ENCODE peak calls at places on chromosomes 12 and 14, in four cellular contexts. X is OCI-LY7, B is coronary artery, A is fibroblast of the aortic adventitia. Z is an unnamed sample.

GRCh38 chr12:69838086-69838440 is 13.0 kb downstream of the MYRFL start:
- DNase-seq in X (no peak), B (no peak), A (no peak), Z (no peak)

GRCh38 chr12:44015333-44015941 is 179.6 kb downstream of the TMEM117 start:
- DNase-seq in B (no peak), X (peak; percentile 61), A (peak; percentile 81), Z (peak; percentile 21)

GRCh38 chr14:75271514-75271913 is 7.1 kb upstream of the FOS start:
- DNase-seq in X (no peak), B (no peak), A (no peak), Z (no peak)

GRCh38 chr14:67420102-67420739 is 8.3 kb upstream of the PLEK2 start:
- DNase-seq in A (no peak), B (no peak), X (peak; percentile 67), Z (no peak)

GRCh38 chr12:49562831-49563230 is 5.1 kb downstream of the MCRS1 start:
- DNase-seq in X (no peak), A (no peak), B (no peak), Z (no peak)

GRCh38 chr12:89350661-89351488 is 1.4 kb downstream of the DUSP6 start:
- DNase-seq in B (peak; percentile 75), A (peak; percentile 38), X (no peak), Z (no peak)

GRCh38 chr14:98234208-98234607 is 1037.8 kb downstream of the BCL11B start:
- DNase-seq in X (no peak), B (no peak), A (no peak), Z (no peak)

GRCh38 chr14:29710015-29710414 is 217.6 kb downstream of the PRKD1 start:
- DNase-seq in X (no peak), B (no peak), A (peak; percentile 33), Z (no peak)

GRCh38 chr14:96752594-96752993 is 44.6 kb upstream of the VRK1 start:
- DNase-seq in A (no peak), X (no peak), B (peak; percentile 38), Z (no peak)

GRCh38 chr12:28512876-28513275 is 322.6 kb downstream of the CCDC91 start:
- DNase-seq in X (no peak), B (no peak), A (no peak), Z (no peak)

GRCh38 chr14:103524002-103524785 is 1.6 kb upstream of the CKB start:
- DNase-seq in B (peak; percentile 68), A (no peak), X (no peak), Z (no peak)

GRCh38 chr12:85089792-85090191 is 53.6 kb downstream of the LRRIQ1 start:
- DNase-seq in B (no peak), A (no peak), X (no peak), Z (no peak)

GRCh38 chr12:1518763-1519516 is 75.4 kb downstream of the FBXL14 start:
- DNase-seq in X (no peak), A (peak; percentile 68), B (peak; percentile 64), Z (no peak)

GRCh38 chr12:46908236-46908935 is 82.6 kb upstream of the SLC38A4 start:
- DNase-seq in B (no peak), X (no peak), A (peak; percentile 52), Z (no peak)

GRCh38 chr14:86574026-86574777 is 1044.3 kb downstream of the FLRT2 start:
- DNase-seq in B (no peak), X (no peak), A (peak; percentile 47), Z (no peak)

GRCh38 chr14:22872833-22873520 is 1.4 kb downstream of the LRP10 start:
- DNase-seq in B (no peak), X (no peak), A (no peak), Z (no peak)

GRCh38 chr12:21234395-21234794 is 100.3 kb downstream of the SLCO1A2 start:
- DNase-seq in X (no peak), B (no peak), A (no peak), Z (no peak)

GRCh38 chr14:63563370-63564026 is 20.3 kb upstream of the PPP2R5E start:
- DNase-seq in X (no peak), A (peak; percentile 75), B (no peak), Z (no peak)

GRCh38 chr12:120992989-120993388 is 14.6 kb downstream of the HNF1A start:
- DNase-seq in B (no peak), X (no peak), A (no peak), Z (no peak)

GRCh38 chr12:63103489-63104131 is 47.4 kb downstream of the AVPR1A start:
- DNase-seq in X (peak; percentile 20), A (peak; percentile 51), B (no peak), Z (peak; percentile 28)

GRCh38 chr12:62799126-62799736 is 135.7 kb downstream of the PPM1H start:
- DNase-seq in X (peak; percentile 76), B (no peak), A (peak; percentile 85), Z (peak; percentile 71)

DNA sequence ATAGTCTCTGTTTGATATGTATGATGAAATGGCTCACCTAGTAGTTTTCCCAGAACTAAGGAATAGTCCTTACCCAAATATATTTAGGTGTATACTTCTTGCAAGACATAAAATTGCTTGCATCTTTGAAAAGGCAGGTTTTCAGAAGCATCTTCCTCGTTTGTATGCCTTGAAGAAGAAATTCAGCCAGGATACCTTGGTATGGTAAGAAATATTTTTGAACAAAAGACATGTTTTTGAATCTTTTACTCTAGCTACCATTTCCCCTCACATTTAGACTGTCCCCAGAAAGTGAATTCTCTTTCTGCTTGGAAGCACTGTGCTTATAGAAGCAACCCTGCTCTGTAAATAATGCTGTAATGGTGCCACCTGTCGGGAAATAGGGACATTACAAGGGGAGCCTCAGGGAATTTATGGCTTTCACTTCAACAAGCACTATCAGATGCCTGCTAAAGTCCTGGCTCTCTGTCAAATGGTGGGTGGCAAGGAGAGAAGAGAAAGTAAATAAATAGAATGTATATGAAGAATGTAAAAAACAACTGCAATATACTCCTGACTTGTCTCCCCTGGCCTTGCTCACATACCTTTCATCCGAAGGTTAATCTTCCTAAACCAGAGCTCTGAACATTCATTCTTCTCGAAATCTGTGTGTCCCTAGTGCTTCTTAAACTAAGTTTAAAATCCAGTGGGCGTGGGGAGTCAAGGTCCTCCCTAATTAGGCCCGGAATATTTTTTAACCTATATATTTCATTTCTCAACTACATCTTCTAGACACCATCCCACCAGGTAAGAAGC is 6.1 kb downstream of the CCDC184 start:
- DNase-seq in A (peak; percentile 79), X (peak; percentile 68), B (no peak), Z (peak; percentile 62)
- TF ChIP-seq CTCF in A (peak; percentile 91), X (peak; percentile 89), B (peak; percentile 55), Z (peak; percentile 88)

GRCh38 chr12:115771065-115771464 is 506.4 kb downstream of the MED13L start:
- DNase-seq in X (no peak), B (no peak), A (no peak), Z (no peak)

GRCh38 chr12:115776399-115776798 is 501.1 kb downstream of the MED13L start:
- DNase-seq in B (no peak), X (no peak), A (no peak), Z (no peak)

GRCh38 chr12:115771601-115772000 is 505.9 kb downstream of the MED13L start:
- DNase-seq in B (no peak), A (no peak), X (no peak), Z (no peak)

GRCh38 chr12:115770643-115771042 is 506.9 kb downstream of the MED13L start:
- DNase-seq in B (no peak), A (no peak), X (no peak), Z (no peak)

DNA sequence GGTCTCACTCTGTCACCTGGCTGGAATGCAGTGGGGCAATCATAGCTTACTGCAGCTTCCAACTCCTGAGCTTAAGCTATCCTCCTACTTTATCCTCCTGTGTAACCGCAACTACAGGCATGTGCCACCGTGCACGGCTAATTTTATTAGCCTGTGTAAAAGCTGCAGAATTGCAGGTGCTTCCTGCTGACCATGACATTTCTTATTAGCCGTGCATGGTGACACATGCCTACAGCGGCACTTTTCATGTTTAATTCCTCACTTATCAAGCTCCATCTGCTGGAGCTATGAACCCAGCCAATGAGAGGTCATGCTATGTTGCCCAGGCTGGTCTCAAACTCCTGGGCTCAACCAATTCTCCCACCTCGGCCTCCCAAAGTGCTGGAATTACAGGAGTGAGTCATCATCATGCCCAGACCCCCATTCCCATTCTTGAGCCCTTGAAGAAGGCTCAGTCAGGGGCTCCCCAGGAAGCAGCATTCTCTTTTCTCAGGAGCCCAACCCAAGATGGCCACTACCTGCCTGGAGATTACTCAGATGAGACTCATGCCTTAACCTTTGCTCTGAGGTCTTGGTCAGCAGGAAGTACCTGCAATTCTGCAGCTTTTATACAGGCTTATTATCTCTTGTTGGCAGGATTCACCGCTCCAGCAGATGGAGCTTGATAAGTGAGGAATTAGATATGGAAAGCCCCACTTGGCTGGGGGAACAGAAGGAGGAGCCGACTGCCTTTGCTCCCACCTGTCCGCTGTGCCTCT is 503.2 kb downstream of the MED13L start:
- DNase-seq in X (no peak), B (no peak), A (no peak), Z (no peak)
- TF ChIP-seq CTCF in X (no peak), B (no peak), A (no peak), Z (no peak)

GRCh38 chr12:101670007-101670671 is 27.3 kb upstream of the CHPT1 start:
- DNase-seq in A (peak; percentile 52), B (no peak), X (peak; percentile 75), Z (peak; percentile 24)
- TF ChIP-seq CTCF in A (peak; percentile 50), B (peak; percentile 16), X (peak; percentile 79), Z (peak; percentile 35)

DNA sequence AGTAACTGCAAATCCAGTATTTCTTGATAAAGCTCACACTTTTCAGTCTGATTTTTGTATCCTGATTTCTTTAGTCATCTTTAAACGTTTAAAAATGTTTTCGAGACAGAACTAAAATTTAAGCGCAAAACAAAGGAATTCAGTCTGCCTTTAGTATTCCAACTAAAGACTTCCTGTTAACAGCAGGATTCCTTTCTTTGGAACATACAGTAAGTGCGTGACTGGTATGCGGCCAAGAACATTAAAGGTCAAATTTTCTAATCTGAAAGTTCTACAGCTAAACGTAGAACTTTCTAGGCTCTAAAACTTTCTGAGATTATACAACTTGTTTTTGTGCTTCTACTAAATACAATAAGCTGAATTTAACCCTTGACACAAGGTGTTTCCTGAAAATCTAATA is 9.9 kb downstream of the SAV1 start:
- DNase-seq in A (peak; percentile 84), B (no peak), X (no peak), Z (no peak)
- TF ChIP-seq CTCF in A (no peak), B (no peak), X (no peak), Z (no peak)

DNA sequence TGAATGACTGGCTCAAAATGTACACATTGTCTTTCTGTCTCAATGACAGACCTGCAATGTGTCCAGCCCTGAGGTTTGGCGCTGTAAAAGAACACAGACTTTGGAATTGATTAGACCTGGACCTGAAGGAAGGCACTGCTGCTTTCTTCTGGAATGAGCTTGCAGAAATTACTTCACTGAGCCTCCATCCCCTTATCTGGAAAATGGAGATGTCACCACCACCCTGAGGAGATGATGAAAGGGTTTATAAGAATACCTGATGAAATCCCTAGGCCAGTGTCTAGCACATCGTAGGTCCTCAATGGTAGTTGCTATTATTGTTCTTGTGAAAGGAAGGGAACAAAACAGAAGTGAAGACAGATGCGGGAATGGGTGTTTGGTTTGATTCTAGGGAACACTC is 9.7 kb upstream of the WSB2 start:
- DNase-seq in A (no peak), X (no peak), B (no peak), Z (no peak)
- TF ChIP-seq CTCF in A (no peak), X (no peak), B (no peak), Z (no peak)

DNA sequence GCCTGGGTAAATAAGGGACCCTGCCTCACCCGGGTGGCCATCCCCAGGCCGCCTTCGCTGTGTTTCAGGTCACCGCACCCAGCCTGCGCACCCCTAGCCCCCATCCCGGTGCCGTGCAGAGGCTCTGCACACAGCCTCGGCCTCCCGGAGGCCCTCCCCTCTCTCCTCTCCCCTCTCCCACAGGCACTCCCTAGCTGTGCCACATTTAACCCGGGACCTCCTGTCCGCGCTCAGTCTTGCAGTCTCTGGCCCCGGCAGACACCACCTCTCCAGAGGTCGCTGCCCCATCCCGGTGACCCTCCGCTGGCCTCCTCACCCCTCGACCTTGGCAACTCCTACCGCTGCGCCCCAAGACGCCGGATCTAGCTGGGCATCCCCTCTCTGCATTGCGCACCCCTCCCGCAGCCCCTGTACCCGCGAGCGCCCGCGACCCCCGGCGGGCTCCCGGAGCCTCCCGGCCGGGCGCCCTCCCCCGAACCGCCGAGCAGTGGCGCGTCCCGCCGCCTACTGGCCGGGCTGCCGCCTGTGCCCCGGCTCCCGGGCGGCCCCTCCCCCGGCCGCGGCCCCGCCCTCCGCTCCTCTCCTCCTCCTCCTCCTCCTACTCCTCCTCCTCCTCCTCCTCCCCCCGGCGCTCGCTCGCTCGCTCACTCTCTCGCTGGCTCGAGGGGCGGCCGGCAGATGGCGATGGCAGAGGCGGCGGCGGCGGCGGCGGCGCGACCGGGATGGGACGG is 120.7 kb downstream of the AACS start:
- DNase-seq in X (peak; percentile 88), B (no peak), A (peak; percentile 63), Z (peak; percentile 65)
- TF ChIP-seq CTCF in X (peak; percentile 54), B (no peak), A (peak; percentile 44), Z (peak; percentile 21)

Z was measured in GM10248.